ENCODE peak calls at places on chromosomes 4 and X, in four cellular contexts. One of them, this sample, is unnamed.

GRCh38 chrX:103081051-103081450 is 11.9 kb downstream of the NXF3 start:
- DNase-seq in mesendoderm: no peak
- DNase-seq in RKO: no peak
- DNase-seq in activated naive CD4-positive, alpha-beta T cell treated with anti-CD3 and anti-CD28 coated beads for 36 hours: no peak
- DNase-seq in this sample: no peak

GRCh38 chr4:15753786-15754185 is 24.3 kb upstream of the CD38 start:
- DNase-seq in mesendoderm: no peak
- DNase-seq in RKO: no peak
- DNase-seq in activated naive CD4-positive, alpha-beta T cell treated with anti-CD3 and anti-CD28 coated beads for 36 hours: no peak
- DNase-seq in this sample: no peak

GRCh38 chr4:145539677-145540076 is 58.0 kb downstream of the SMAD1 start:
- DNase-seq in mesendoderm: no peak
- DNase-seq in RKO: no peak
- DNase-seq in activated naive CD4-positive, alpha-beta T cell treated with anti-CD3 and anti-CD28 coated beads for 36 hours: no peak
- DNase-seq in this sample: no peak

GRCh38 chrX:124518888-124519287 is 172.5 kb downstream of the SH2D1A start:
- DNase-seq in mesendoderm: no peak
- DNase-seq in RKO: peak
- DNase-seq in activated naive CD4-positive, alpha-beta T cell treated with anti-CD3 and anti-CD28 coated beads for 36 hours: no peak
- DNase-seq in this sample: no peak

GRCh38 chr4:157421365-157421764 is 200.8 kb downstream of the GRIA2 start:
- DNase-seq in mesendoderm: no peak
- DNase-seq in RKO: no peak
- DNase-seq in activated naive CD4-positive, alpha-beta T cell treated with anti-CD3 and anti-CD28 coated beads for 36 hours: no peak
- DNase-seq in this sample: no peak

GRCh38 chrX:23493941-23494374 is 159.3 kb downstream of the PTCHD1 start:
- DNase-seq in mesendoderm: peak
- DNase-seq in RKO: peak
- DNase-seq in activated naive CD4-positive, alpha-beta T cell treated with anti-CD3 and anti-CD28 coated beads for 36 hours: no peak
- DNase-seq in this sample: peak

GRCh38 chr4:2298548-2298991 is 36.7 kb upstream of the MXD4 start:
- DNase-seq in mesendoderm: no peak
- DNase-seq in RKO: no peak
- DNase-seq in activated naive CD4-positive, alpha-beta T cell treated with anti-CD3 and anti-CD28 coated beads for 36 hours: no peak
- DNase-seq in this sample: no peak

GRCh38 chr4:89056953-89057398 is at the start of gene FAM13A:
- DNase-seq in mesendoderm: peak
- DNase-seq in RKO: peak
- DNase-seq in activated naive CD4-positive, alpha-beta T cell treated with anti-CD3 and anti-CD28 coated beads for 36 hours: no peak
- DNase-seq in this sample: peak

GRCh38 chr4:150794706-150795105 is 212.8 kb downstream of the MAB21L2 start:
- DNase-seq in mesendoderm: no peak
- DNase-seq in RKO: no peak
- DNase-seq in activated naive CD4-positive, alpha-beta T cell treated with anti-CD3 and anti-CD28 coated beads for 36 hours: no peak
- DNase-seq in this sample: no peak

GRCh38 chr4:14783011-14783877 is 219.0 kb upstream of the CPEB2 start:
- DNase-seq in mesendoderm: no peak
- DNase-seq in RKO: peak
- DNase-seq in activated naive CD4-positive, alpha-beta T cell treated with anti-CD3 and anti-CD28 coated beads for 36 hours: peak
- DNase-seq in this sample: peak

GRCh38 chr4:113684534-113685091 is 76.9 kb downstream of the CAMK2D start:
- DNase-seq in mesendoderm: peak
- DNase-seq in RKO: peak
- DNase-seq in activated naive CD4-positive, alpha-beta T cell treated with anti-CD3 and anti-CD28 coated beads for 36 hours: peak
- DNase-seq in this sample: peak

GRCh38 chr4:52869196-52869595 is 7.1 kb downstream of the RASL11B start:
- DNase-seq in mesendoderm: no peak
- DNase-seq in RKO: no peak
- DNase-seq in activated naive CD4-positive, alpha-beta T cell treated with anti-CD3 and anti-CD28 coated beads for 36 hours: no peak
- DNase-seq in this sample: no peak

GRCh38 chr4:107658400-107659326 is 61.4 kb downstream of the PAPSS1 start:
- DNase-seq in mesendoderm: no peak
- DNase-seq in RKO: no peak
- DNase-seq in activated naive CD4-positive, alpha-beta T cell treated with anti-CD3 and anti-CD28 coated beads for 36 hours: no peak
- DNase-seq in this sample: no peak

GRCh38 chr4:85738721-85739120 is 263.8 kb downstream of the ARHGAP24 start:
- DNase-seq in mesendoderm: no peak
- DNase-seq in RKO: no peak
- DNase-seq in activated naive CD4-positive, alpha-beta T cell treated with anti-CD3 and anti-CD28 coated beads for 36 hours: no peak
- DNase-seq in this sample: no peak

GRCh38 chr4:123952530-123953274 is 556.1 kb downstream of the SPRY1 start:
- DNase-seq in mesendoderm: peak
- DNase-seq in RKO: no peak
- DNase-seq in activated naive CD4-positive, alpha-beta T cell treated with anti-CD3 and anti-CD28 coated beads for 36 hours: no peak
- DNase-seq in this sample: no peak

GRCh38 chr4:137621056-137621455 is 88.8 kb upstream of the PCDH18 start:
- DNase-seq in mesendoderm: no peak
- DNase-seq in RKO: no peak
- DNase-seq in activated naive CD4-positive, alpha-beta T cell treated with anti-CD3 and anti-CD28 coated beads for 36 hours: no peak
- DNase-seq in this sample: no peak

GRCh38 chr4:152265149-152265621 is 270.7 kb downstream of the FBXW7 start:
- DNase-seq in mesendoderm: no peak
- DNase-seq in RKO: no peak
- DNase-seq in activated naive CD4-positive, alpha-beta T cell treated with anti-CD3 and anti-CD28 coated beads for 36 hours: no peak
- DNase-seq in this sample: no peak

GRCh38 chrX:19975862-19976261 is 15.0 kb downstream of the BCLAF3 start:
- DNase-seq in mesendoderm: no peak
- DNase-seq in RKO: no peak
- DNase-seq in activated naive CD4-positive, alpha-beta T cell treated with anti-CD3 and anti-CD28 coated beads for 36 hours: no peak
- DNase-seq in this sample: no peak

GRCh38 chrX:119757979-119758681 is at the start of gene SOWAHD:
- DNase-seq in mesendoderm: peak
- DNase-seq in RKO: no peak
- DNase-seq in activated naive CD4-positive, alpha-beta T cell treated with anti-CD3 and anti-CD28 coated beads for 36 hours: no peak
- DNase-seq in this sample: peak

GRCh38 chr4:11618666-11619282 is 190.1 kb upstream of the HS3ST1 start:
- DNase-seq in mesendoderm: no peak
- DNase-seq in RKO: no peak
- DNase-seq in activated naive CD4-positive, alpha-beta T cell treated with anti-CD3 and anti-CD28 coated beads for 36 hours: no peak
- DNase-seq in this sample: no peak

GRCh38 chrX:119763175-119763574 is 4.8 kb downstream of the SOWAHD start:
- DNase-seq in mesendoderm: peak
- DNase-seq in RKO: no peak
- DNase-seq in activated naive CD4-positive, alpha-beta T cell treated with anti-CD3 and anti-CD28 coated beads for 36 hours: no peak
- DNase-seq in this sample: no peak

GRCh38 chrX:150602743-150603142 is 34.3 kb downstream of the MTM1 start:
- DNase-seq in mesendoderm: no peak
- DNase-seq in RKO: no peak
- DNase-seq in activated naive CD4-positive, alpha-beta T cell treated with anti-CD3 and anti-CD28 coated beads for 36 hours: no peak
- DNase-seq in this sample: no peak

GRCh38 chr4:8765631-8766590 is 105.7 kb downstream of the HMX1 start:
- DNase-seq in mesendoderm: no peak
- DNase-seq in RKO: peak
- DNase-seq in activated naive CD4-positive, alpha-beta T cell treated with anti-CD3 and anti-CD28 coated beads for 36 hours: no peak
- DNase-seq in this sample: no peak

GRCh38 chr4:67565284-67565683 is 6.8 kb downstream of the STAP1 start:
- DNase-seq in mesendoderm: no peak
- DNase-seq in RKO: no peak
- DNase-seq in activated naive CD4-positive, alpha-beta T cell treated with anti-CD3 and anti-CD28 coated beads for 36 hours: no peak
- DNase-seq in this sample: no peak